ENCODE peak calls at places on chromosomes 6 and 20, in five cellular contexts. N, T, G, F and J are unnamed samples.

GRCh38 chr6:55617272-55617671 is 38.3 kb upstream of the HMGCLL1 start:
- DNase-seq in N (no peak), T (peak), G (no peak), F (peak), J (no peak)

GRCh38 chr6:38391909-38392614 is 247.7 kb downstream of the BTBD9 start:
- DNase-seq in N (no peak), T (no peak), G (no peak), F (no peak), J (no peak)

GRCh38 chr6:170134077-170135040 is 156.5 kb downstream of the DLL1 start:
- DNase-seq in N (peak), T (no peak), G (no peak), F (no peak), J (no peak)

GRCh38 chr6:146354451-146354850 is 189.2 kb upstream of the RAB32 start:
- DNase-seq in N (no peak), T (no peak), G (no peak), F (no peak), J (no peak)

GRCh38 chr20:57138198-57138995 is 128.0 kb downstream of the BMP7 start:
- DNase-seq in N (no peak), T (no peak), G (no peak), F (no peak), J (no peak)

GRCh38 chr6:167759206-167759605 is 67.5 kb upstream of the AFDN start:
- DNase-seq in N (no peak), T (no peak), G (no peak), F (no peak), J (no peak)

GRCh38 chr6:105319331-105319730 is 83.6 kb downstream of the PREP start:
- DNase-seq in N (no peak), T (no peak), G (no peak), F (no peak), J (no peak)

GRCh38 chr6:17038316-17038715 is 63.5 kb upstream of the STMND1 start:
- DNase-seq in N (no peak), T (no peak), G (no peak), F (no peak), J (no peak)

GRCh38 chr20:31560094-31560899 is 44.8 kb upstream of the ID1 start:
- DNase-seq in N (peak), T (peak), G (no peak), F (peak), J (peak)

GRCh38 chr6:42125663-42126062 is 16.8 kb downstream of the C6orf132 start:
- DNase-seq in N (no peak), T (no peak), G (no peak), F (no peak), J (no peak)